ENCODE peak calls at places on chromosomes 3 and 15, in five cellular contexts. One of them, this sample, is unnamed.

GRCh38 chr3:167032267-167032876 is 347.7 kb downstream of the ZBBX start:
- DNase-seq in fibroblast of lung: peak
- DNase-seq in AML-193: peak
- DNase-seq in nucleus accumbens: no peak
- DNase-seq in PC-3: peak
- DNase-seq in this sample: no peak

GRCh38 chr15:48722764-48723661 is 77.5 kb upstream of the FBN1 start:
- DNase-seq in PC-3: peak
- DNase-seq in AML-193: no peak
- DNase-seq in nucleus accumbens: no peak
- DNase-seq in fibroblast of lung: peak
- DNase-seq in this sample: no peak

GRCh38 chr3:47007482-47008257 is 28.2 kb downstream of the NBEAL2 start:
- DNase-seq in nucleus accumbens: no peak
- DNase-seq in PC-3: no peak
- DNase-seq in fibroblast of lung: no peak
- DNase-seq in AML-193: no peak
- DNase-seq in this sample: no peak

GRCh38 chr3:188003188-188004171 is 150.5 kb upstream of the LPP start:
- DNase-seq in fibroblast of lung: no peak
- DNase-seq in AML-193: no peak
- DNase-seq in nucleus accumbens: no peak
- DNase-seq in PC-3: peak
- DNase-seq in this sample: no peak

GRCh38 chr3:3145831-3146230 is 19.1 kb downstream of the TRNT1 start:
- DNase-seq in fibroblast of lung: no peak
- DNase-seq in nucleus accumbens: no peak
- DNase-seq in AML-193: no peak
- DNase-seq in PC-3: no peak
- DNase-seq in this sample: no peak

GRCh38 chr15:66931768-66932633 is 133.4 kb upstream of the SMAD3 start:
- DNase-seq in PC-3: peak
- DNase-seq in nucleus accumbens: no peak
- DNase-seq in AML-193: no peak
- DNase-seq in fibroblast of lung: peak
- DNase-seq in this sample: no peak

GRCh38 chr3:144273611-144274010 is 302.0 kb downstream of the DIPK2A start:
- DNase-seq in fibroblast of lung: peak
- DNase-seq in PC-3: no peak
- DNase-seq in nucleus accumbens: no peak
- DNase-seq in AML-193: no peak
- DNase-seq in this sample: no peak

GRCh38 chr15:62641782-62642181 is 400.8 kb upstream of the TPM1 start:
- DNase-seq in fibroblast of lung: no peak
- DNase-seq in nucleus accumbens: no peak
- DNase-seq in PC-3: no peak
- DNase-seq in AML-193: no peak
- DNase-seq in this sample: no peak

GRCh38 chr15:90225504-90226234 is 8.1 kb downstream of the CIB1 start:
- DNase-seq in fibroblast of lung: no peak
- DNase-seq in nucleus accumbens: no peak
- DNase-seq in PC-3: no peak
- DNase-seq in AML-193: no peak
- DNase-seq in this sample: no peak

GRCh38 chr15:90004671-90005070 is 3.5 kb downstream of the ZNF710 start:
- DNase-seq in PC-3: peak
- DNase-seq in nucleus accumbens: no peak
- DNase-seq in fibroblast of lung: peak
- DNase-seq in AML-193: peak
- DNase-seq in this sample: no peak

GRCh38 chr3:119019767-119020518 is 14.7 kb downstream of the IGSF11 start:
- DNase-seq in AML-193: no peak
- DNase-seq in PC-3: no peak
- DNase-seq in fibroblast of lung: no peak
- DNase-seq in nucleus accumbens: no peak
- DNase-seq in this sample: no peak

GRCh38 chr3:45381168-45381852 is 7.1 kb upstream of the LARS2 start:
- DNase-seq in PC-3: no peak
- DNase-seq in nucleus accumbens: no peak
- DNase-seq in fibroblast of lung: no peak
- DNase-seq in AML-193: no peak
- DNase-seq in this sample: no peak

GRCh38 chr3:59675495-59675894 is 625.7 kb upstream of the CFAP20DC start:
- DNase-seq in AML-193: no peak
- DNase-seq in PC-3: no peak
- DNase-seq in fibroblast of lung: no peak
- DNase-seq in nucleus accumbens: no peak
- DNase-seq in this sample: no peak

GRCh38 chr15:39361497-39361896 is 219.4 kb upstream of the THBS1 start:
- DNase-seq in PC-3: no peak
- DNase-seq in AML-193: no peak
- DNase-seq in nucleus accumbens: no peak
- DNase-seq in fibroblast of lung: no peak
- DNase-seq in this sample: no peak

GRCh38 chr3:81352867-81353266 is 408.6 kb downstream of the GBE1 start:
- DNase-seq in fibroblast of lung: peak
- DNase-seq in AML-193: peak
- DNase-seq in PC-3: peak
- DNase-seq in nucleus accumbens: no peak
- DNase-seq in this sample: no peak

GRCh38 chr3:109731639-109732473 is 394.5 kb upstream of the DPPA4 start:
- DNase-seq in nucleus accumbens: no peak
- DNase-seq in PC-3: peak
- DNase-seq in fibroblast of lung: peak
- DNase-seq in AML-193: peak
- DNase-seq in this sample: no peak

GRCh38 chr15:96735621-96736020 is 405.1 kb downstream of the NR2F2 start:
- DNase-seq in PC-3: no peak
- DNase-seq in fibroblast of lung: no peak
- DNase-seq in AML-193: no peak
- DNase-seq in nucleus accumbens: no peak
- DNase-seq in this sample: no peak

GRCh38 chr3:176623751-176624150 is 573.5 kb downstream of the TBL1XR1 start:
- DNase-seq in PC-3: no peak
- DNase-seq in AML-193: no peak
- DNase-seq in fibroblast of lung: no peak
- DNase-seq in nucleus accumbens: no peak
- DNase-seq in this sample: no peak

GRCh38 chr3:170701696-170702678 is 116.1 kb upstream of the SLC7A14 start:
- DNase-seq in AML-193: no peak
- DNase-seq in nucleus accumbens: no peak
- DNase-seq in PC-3: no peak
- DNase-seq in fibroblast of lung: no peak
- DNase-seq in this sample: no peak

GRCh38 chr3:194140520-194141414 is 4.8 kb downstream of the HES1 start:
- DNase-seq in fibroblast of lung: no peak
- DNase-seq in AML-193: no peak
- DNase-seq in PC-3: peak
- DNase-seq in nucleus accumbens: no peak
- DNase-seq in this sample: no peak

GRCh38 chr3:45199837-45200648 is 26.0 kb downstream of the TMEM158 start:
- DNase-seq in nucleus accumbens: no peak
- DNase-seq in PC-3: peak
- DNase-seq in AML-193: no peak
- DNase-seq in fibroblast of lung: peak
- DNase-seq in this sample: no peak

GRCh38 chr3:158768361-158768787 is 33.5 kb upstream of the MFSD1 start:
- DNase-seq in nucleus accumbens: no peak
- DNase-seq in PC-3: peak
- DNase-seq in fibroblast of lung: peak
- DNase-seq in AML-193: no peak
- DNase-seq in this sample: peak

GRCh38 chr3:104519968-104520655 is 846.6 kb upstream of the ALCAM start:
- DNase-seq in AML-193: no peak
- DNase-seq in PC-3: no peak
- DNase-seq in nucleus accumbens: no peak
- DNase-seq in fibroblast of lung: no peak
- DNase-seq in this sample: no peak

GRCh38 chr3:186151077-186151971 is 42.4 kb upstream of the ETV5 start:
- DNase-seq in PC-3: no peak
- DNase-seq in AML-193: no peak
- DNase-seq in nucleus accumbens: no peak
- DNase-seq in fibroblast of lung: no peak
- DNase-seq in this sample: no peak

GRCh38 chr3:126659915-126660886 is 5.3 kb upstream of the TXNRD3 start:
- DNase-seq in AML-193: no peak
- DNase-seq in nucleus accumbens: no peak
- DNase-seq in fibroblast of lung: no peak
- DNase-seq in PC-3: peak
- DNase-seq in this sample: no peak

GRCh38 chr15:63986751-63987341 is 59.4 kb downstream of the DAPK2 start:
- DNase-seq in PC-3: no peak
- DNase-seq in AML-193: peak
- DNase-seq in nucleus accumbens: no peak
- DNase-seq in fibroblast of lung: no peak
- DNase-seq in this sample: no peak

GRCh38 chr15:55532944-55533343 is 24.9 kb upstream of the DNAAF4 start:
- DNase-seq in nucleus accumbens: no peak
- DNase-seq in fibroblast of lung: no peak
- DNase-seq in AML-193: no peak
- DNase-seq in PC-3: no peak
- DNase-seq in this sample: no peak

GRCh38 chr3:159163656-159164055 is 361.8 kb downstream of the MFSD1 start:
- DNase-seq in PC-3: no peak
- DNase-seq in fibroblast of lung: no peak
- DNase-seq in AML-193: no peak
- DNase-seq in nucleus accumbens: no peak
- DNase-seq in this sample: no peak

GRCh38 chr15:63371297-63371918 is 10.2 kb downstream of the CA12 start:
- DNase-seq in nucleus accumbens: no peak
- DNase-seq in fibroblast of lung: peak
- DNase-seq in PC-3: no peak
- DNase-seq in AML-193: no peak
- DNase-seq in this sample: no peak

GRCh38 chr15:29883126-29883525 is 60.9 kb upstream of the TJP1 start:
- DNase-seq in AML-193: no peak
- DNase-seq in fibroblast of lung: peak
- DNase-seq in nucleus accumbens: no peak
- DNase-seq in PC-3: no peak
- DNase-seq in this sample: no peak

GRCh38 chr3:102415553-102415952 is 19.3 kb upstream of the ZPLD1 start:
- DNase-seq in nucleus accumbens: no peak
- DNase-seq in fibroblast of lung: peak
- DNase-seq in AML-193: no peak
- DNase-seq in PC-3: no peak
- DNase-seq in this sample: no peak

GRCh38 chr3:140898340-140899180 is 43.1 kb upstream of the SLC25A36 start:
- DNase-seq in nucleus accumbens: no peak
- DNase-seq in PC-3: peak
- DNase-seq in fibroblast of lung: peak
- DNase-seq in AML-193: peak
- DNase-seq in this sample: no peak

GRCh38 chr3:150324261-150324660 is 83.8 kb upstream of the TSC22D2 start:
- DNase-seq in AML-193: no peak
- DNase-seq in fibroblast of lung: no peak
- DNase-seq in PC-3: no peak
- DNase-seq in nucleus accumbens: no peak
- DNase-seq in this sample: no peak

GRCh38 chr15:33547876-33548275 is 237.1 kb downstream of the RYR3 start:
- DNase-seq in PC-3: peak
- DNase-seq in AML-193: no peak
- DNase-seq in fibroblast of lung: peak
- DNase-seq in nucleus accumbens: no peak
- DNase-seq in this sample: no peak

This sample was measured in posterior cingulate gyrus.